ENCODE peak calls at places on chromosomes 11 and 22, in four cellular contexts. W is HCT116, T is tibial nerve, D is WERI-Rb-1. H is an unnamed sample.

GRCh38 chr22:40178417-40179409 is 988 bp downstream of the TNRC6B start:
- DNase-seq in D (peak; percentile 17), T (peak; percentile 19), W (no peak), H (peak; percentile 92)

GRCh38 chr11:65141896-65142494 is 7.7 kb upstream of the SYVN1 start:
- DNase-seq in W (no peak), D (no peak), T (no peak), H (peak; percentile 89)

GRCh38 chr11:119774180-119774763 is 45.3 kb upstream of the NECTIN1 start:
- DNase-seq in D (no peak), T (no peak), W (no peak), H (peak; percentile 65)

GRCh38 chr22:49915610-49916009 is 2.6 kb downstream of the ALG12 start:
- DNase-seq in W (no peak), T (no peak), D (no peak), H (no peak)

GRCh38 chr11:22634897-22635629 is 9.4 kb upstream of the FANCF start:
- DNase-seq in T (no peak), D (no peak), W (no peak), H (no peak)

GRCh38 chr11:70436501-70436860 is 38.2 kb downstream of the CTTN start:
- DNase-seq in D (no peak), T (no peak), W (no peak), H (no peak)

GRCh38 chr11:119611027-119611426 is 118.0 kb downstream of the NECTIN1 start:
- DNase-seq in W (no peak), D (no peak), T (no peak), H (no peak)

GRCh38 chr22:43395296-43395695 is 16.5 kb upstream of the MPPED1 start:
- DNase-seq in W (no peak), D (no peak), T (no peak), H (no peak)

GRCh38 chr22:36435516-36436415 is 45.7 kb downstream of the TXN2 start:
- DNase-seq in W (no peak), D (no peak), T (no peak), H (no peak)

GRCh38 chr11:81092517-81092916 is 1641.1 kb downstream of the FAM181B start:
- DNase-seq in T (no peak), D (no peak), W (no peak), H (no peak)

GRCh38 chr22:32502346-32502745 is 27.7 kb downstream of the FBXO7 start:
- DNase-seq in W (no peak), T (no peak), D (no peak), H (no peak)

GRCh38 chr11:78931891-78932290 is 357.2 kb upstream of the NARS2 start:
- DNase-seq in D (no peak), T (no peak), W (no peak), H (no peak)

GRCh38 chr11:64401775-64402174 is 42.8 kb downstream of the RPS6KA4 start:
- DNase-seq in D (no peak), T (no peak), W (no peak), H (no peak)

GRCh38 chr11:119339581-119340334 is 925 bp downstream of the C1QTNF5 start:
- DNase-seq in D (peak; percentile 76), T (peak; percentile 40), W (no peak), H (no peak)

GRCh38 chr11:118227865-118228785 is 3.3 kb upstream of the JAML start:
- DNase-seq in W (no peak), T (no peak), D (no peak), H (peak; percentile 80)

GRCh38 chr11:7889985-7890384 is 41.1 kb downstream of the OR10A6 start:
- DNase-seq in T (no peak), D (no peak), W (no peak), H (peak; percentile 49)
- H3K27ac ChIP-seq in T (no peak overlapping the region), D (no peak overlapping the region), W (no peak overlapping the region), H (peak overlapping the region; percentile 54)

GRCh38 chr11:37500425-37500824 is 902.4 kb upstream of the RAG2 start:
- DNase-seq in W (no peak), T (no peak), D (no peak), H (no peak)

GRCh38 chr11:37504925-37505324 is 906.9 kb upstream of the RAG2 start:
- DNase-seq in T (no peak), W (no peak), D (no peak), H (no peak)

GRCh38 chr11:37504066-37504611 is 906.1 kb upstream of the RAG2 start:
- DNase-seq in T (no peak), W (no peak), D (no peak), H (no peak)

GRCh38 chr11:37503411-37504065 is 905.5 kb upstream of the RAG2 start:
- DNase-seq in D (no peak), W (no peak), T (no peak), H (no peak)

GRCh38 chr11:37502202-37502601 is 904.2 kb upstream of the RAG2 start:
- DNase-seq in W (no peak), D (no peak), T (no peak), H (no peak)
- H3K9me3 ChIP-seq in W (peaks cover 7% of the 10 kb centered on the region), D (no peaks in the 10 kb centered on the region), T (no peaks in the 10 kb centered on the region), H (peaks cover 24% of the 10 kb centered on the region)

GRCh38 chr11:5928811-5929210 is 13.2 kb upstream of the OR56A3 start:
- DNase-seq in W (no peak), D (no peak), T (no peak), H (no peak)

GRCh38 chr11:5922749-5923426 is 19.2 kb upstream of the OR56A3 start:
- DNase-seq in D (no peak), T (no peak), W (peak; percentile 2), H (no peak)

GRCh38 chr11:5928269-5928668 is 13.8 kb upstream of the OR56A3 start:
- DNase-seq in W (no peak), T (no peak), D (no peak), H (no peak)

GRCh38 chr11:5923427-5923776 is 18.6 kb upstream of the OR56A3 start:
- DNase-seq in W (no peak), T (no peak), D (no peak), H (no peak)

DNA sequence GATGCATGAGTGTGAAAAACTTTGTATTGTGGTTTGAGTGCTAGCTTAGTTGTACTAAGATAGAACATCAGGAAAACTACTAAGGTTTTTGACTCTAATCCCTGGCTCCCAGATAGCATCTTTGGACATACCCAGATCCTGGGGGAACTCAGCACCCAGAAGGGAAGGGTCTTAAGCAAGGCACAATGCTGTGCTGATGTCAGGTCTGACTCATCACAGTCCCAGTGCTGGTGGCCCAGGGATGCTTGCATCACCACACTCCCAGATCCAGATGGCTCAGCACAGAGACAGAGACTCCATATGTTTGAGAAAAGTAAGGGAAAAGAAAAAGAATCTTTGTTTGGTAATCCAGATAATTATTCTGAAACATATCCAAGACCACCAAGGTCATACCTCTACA is 18.3 kb upstream of the OR56A3 start:
- DNase-seq in D (no peak), W (no peak), T (no peak), H (no peak)
- H3K27ac ChIP-seq in D (no peak overlapping the region), W (no peak overlapping the region), T (no peak overlapping the region), H (no peak overlapping the region)

GRCh38 chr22:16989915-16990314 is 18.1 kb downstream of the GAB4 start:
- DNase-seq in T (no peak), D (no peak), W (no peak), H (no peak)
- H3K9me3 ChIP-seq in T (no peaks in the 10 kb centered on the region), D (no peaks in the 10 kb centered on the region), W (no peaks in the 10 kb centered on the region), H (no peaks in the 10 kb centered on the region)

DNA sequence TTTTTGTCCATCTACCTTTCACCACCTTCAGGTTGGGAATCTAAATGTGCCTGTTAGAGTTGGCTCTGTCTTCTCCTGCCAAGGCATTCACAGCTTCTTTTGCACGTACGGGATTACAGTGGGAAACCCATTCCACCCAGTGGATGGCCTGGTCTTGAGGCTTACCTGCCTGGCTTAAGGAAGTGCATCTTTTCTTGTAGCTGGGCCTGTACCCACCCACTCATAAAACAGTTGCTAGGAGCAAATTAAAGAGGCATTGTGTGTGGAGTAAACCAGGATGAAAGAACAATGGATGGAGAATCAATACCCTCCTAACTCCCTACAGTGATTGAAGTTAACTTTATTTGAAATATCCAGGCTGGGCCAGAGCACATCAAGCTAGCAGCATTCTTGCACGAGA is 71.6 kb downstream of the TEAD1 start:
- DNase-seq in T (no peak), D (no peak), W (no peak), H (no peak)
- H3K27ac ChIP-seq in T (no peak overlapping the region), D (no peak overlapping the region), W (peak overlapping the region; percentile 58), H (no peak overlapping the region)

GRCh38 chr22:47392054-47392347 is 629.6 kb downstream of the TBC1D22A start:
- DNase-seq in D (no peak), T (no peak), W (no peak), H (no peak)

GRCh38 chr22:47388778-47389177 is 626.3 kb downstream of the TBC1D22A start:
- DNase-seq in W (no peak), D (no peak), T (no peak), H (no peak)

GRCh38 chr22:47391169-47392053 is 629.0 kb downstream of the TBC1D22A start:
- DNase-seq in T (no peak), W (no peak), D (no peak), H (no peak)

GRCh38 chr22:47389201-47389600 is 626.8 kb downstream of the TBC1D22A start:
- DNase-seq in D (no peak), W (no peak), T (no peak), H (no peak)

GRCh38 chr22:47390026-47390970 is 627.8 kb downstream of the TBC1D22A start:
- DNase-seq in T (no peak), W (no peak), D (no peak), H (no peak)
- H3K9me3 ChIP-seq in T (no peaks in the 10 kb centered on the region), W (no peaks in the 10 kb centered on the region), D (no peaks in the 10 kb centered on the region), H (no peaks in the 10 kb centered on the region)

DNA sequence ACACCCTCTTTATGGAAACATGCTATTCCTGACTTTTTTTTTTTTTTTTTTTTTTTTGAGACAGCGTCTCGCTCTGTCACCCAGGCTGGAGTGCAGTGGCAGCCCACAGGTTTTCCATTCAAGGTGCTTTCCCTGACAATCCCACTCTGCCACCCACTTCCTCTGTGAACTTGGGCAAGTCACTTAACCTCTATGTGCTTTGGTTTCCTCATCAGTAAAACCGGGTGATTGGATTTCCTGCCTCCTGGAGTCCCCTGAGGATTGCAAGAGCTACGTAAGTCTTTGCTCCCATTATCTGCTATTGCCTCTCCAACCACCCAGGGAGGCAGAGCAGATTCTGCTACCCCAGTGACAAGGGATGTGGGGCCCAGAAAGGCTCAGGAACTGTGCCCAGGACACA is 54.1 kb downstream of the CELSR1 start:
- DNase-seq in W (no peak), D (no peak), T (no peak), H (no peak)
- H3K27ac ChIP-seq in W (no peak overlapping the region), D (no peak overlapping the region), T (no peak overlapping the region), H (no peak overlapping the region)

H was measured in Karpas-422.